ENCODE peak calls at places on chromosomes 7 and 10, in seven cellular contexts. Z is GM12891, S is K562, I is SK-N-SH, Q is HepG2, R is GM12878, V is H1. G is an unnamed sample.

GRCh38 chr10:132066186-132066585 is 440 bp downstream of the JAKMIP3 start:
- DNase-seq in R (no peak), I (no peak), Q (no peak), V (no peak), Z (no peak), S (no peak), G (no peak)

GRCh38 chr7:98826811-98827231 is 43.0 kb downstream of the TMEM130 start:
- DNase-seq in Q (no peak), I (peak), S (no peak), R (no peak), Z (no peak), V (no peak), G (no peak)

GRCh38 chr7:26200113-26200443 is 468 bp downstream of the HNRNPA2B1 start:
- DNase-seq in R (no peak), Z (no peak), S (peak), I (peak), V (no peak), Q (no peak), G (peak)

GRCh38 chr10:110076559-110077318 is 69.0 kb downstream of the ADD3 start:
- DNase-seq in S (peak), Q (peak), R (peak), I (no peak), Z (no peak), V (no peak), G (no peak)

GRCh38 chr7:134826105-134826504 is 46.7 kb downstream of the CALD1 start:
- DNase-seq in I (no peak), V (no peak), S (no peak), Z (no peak), Q (no peak), R (no peak), G (no peak)

GRCh38 chr7:124784879-124785818 is 19.6 kb upstream of the GPR37 start:
- DNase-seq in Q (peak), Z (no peak), R (no peak), I (peak), V (peak), S (peak), G (no peak)

GRCh38 chr7:88224596-88225275 is 4.9 kb upstream of the SRI start:
- DNase-seq in Z (no peak), V (no peak), Q (no peak), I (no peak), R (no peak), S (no peak), G (no peak)

GRCh38 chr7:21945374-21946227 is at the start of gene CDCA7L:
- DNase-seq in V (peak), S (peak), Z (peak), I (peak), R (peak), Q (no peak), G (peak)

GRCh38 chr7:36661135-36661840 is 63.0 kb downstream of the AOAH start:
- DNase-seq in S (no peak), R (no peak), Z (no peak), Q (no peak), V (no peak), I (no peak), G (no peak)

GRCh38 chr10:132202070-132202970 is 15.6 kb downstream of the DPYSL4 start:
- DNase-seq in R (no peak), I (no peak), V (no peak), S (no peak), Q (no peak), Z (no peak), G (no peak)

GRCh38 chr7:83574616-83575015 is 74.3 kb downstream of the SEMA3E start:
- DNase-seq in Q (no peak), S (no peak), I (no peak), Z (no peak), V (no peak), R (no peak), G (no peak)

GRCh38 chr10:95335933-95336699 is 45.3 kb upstream of the PDLIM1 start:
- DNase-seq in I (no peak), Z (no peak), V (no peak), R (no peak), S (no peak), Q (peak), G (no peak)

GRCh38 chr10:122194251-122194650 is 76.8 kb upstream of the BTBD16 start:
- DNase-seq in R (no peak), I (no peak), Q (no peak), S (no peak), Z (no peak), V (no peak), G (no peak)

GRCh38 chr10:88152720-88153119 is 289.3 kb downstream of the PTEN start:
- DNase-seq in Z (peak), V (no peak), Q (no peak), R (peak), I (peak), S (no peak), G (peak)

GRCh38 chr10:68125770-68126169 is 16.5 kb downstream of the MYPN start:
- DNase-seq in R (no peak), I (no peak), Q (no peak), V (no peak), S (no peak), Z (no peak), G (no peak)

GRCh38 chr7:5425507-5426225 is 2.0 kb upstream of the TNRC18 start:
- DNase-seq in R (no peak), S (peak), Z (no peak), Q (peak), I (peak), V (no peak), G (no peak)

GRCh38 chr7:107165341-107165740 is 3.5 kb upstream of the HBP1 start:
- DNase-seq in R (no peak), Q (no peak), Z (no peak), S (peak), I (no peak), V (no peak), G (no peak)

GRCh38 chr10:70193391-70193844 is 23.1 kb upstream of the SAR1A start:
- DNase-seq in S (no peak), Q (no peak), V (no peak), R (no peak), Z (no peak), I (no peak), G (no peak)

GRCh38 chr7:44530990-44531389 is 10.1 kb downstream of the NPC1L1 start:
- DNase-seq in Z (no peak), I (no peak), V (no peak), Q (no peak), R (no peak), S (no peak), G (no peak)

GRCh38 chr10:86524225-86524982 is 2.8 kb upstream of the WAPL start:
- DNase-seq in V (no peak), S (no peak), I (no peak), R (no peak), Z (no peak), Q (no peak), G (no peak)

GRCh38 chr10:90966146-90966545 is 45.3 kb upstream of the ANKRD1 start:
- DNase-seq in S (no peak), Z (no peak), R (no peak), V (no peak), I (no peak), Q (no peak), G (no peak)

GRCh38 chr7:155169498-155170065 is 99.5 kb downstream of the HTR5A start:
- DNase-seq in I (no peak), Z (no peak), R (no peak), Q (no peak), V (no peak), S (no peak), G (no peak)

GRCh38 chr10:99685232-99686041 is 26.1 kb downstream of the ENTPD7 start:
- DNase-seq in Q (no peak), V (no peak), I (no peak), S (peak), Z (no peak), R (peak), G (no peak)

GRCh38 chr10:48800283-48800675 is 115.6 kb downstream of the WDFY4 start:
- DNase-seq in Z (peak), S (peak), I (no peak), V (no peak), R (peak), Q (no peak), G (no peak)

GRCh38 chr7:1364068-1364905 is 95.0 kb downstream of the MICALL2 start:
- DNase-seq in I (no peak), S (no peak), R (no peak), Q (no peak), V (no peak), Z (no peak), G (no peak)

GRCh38 chr7:22338875-22339274 is 18.1 kb downstream of the RAPGEF5 start:
- DNase-seq in Q (no peak), I (no peak), S (no peak), Z (no peak), R (no peak), V (no peak), G (no peak)

GRCh38 chr10:124579003-124579384 is 117.4 kb downstream of the LHPP start:
- DNase-seq in I (no peak), V (no peak), Z (no peak), S (no peak), Q (no peak), R (no peak), G (no peak)

GRCh38 chr7:127346575-127347256 is 45.8 kb downstream of the ZNF800 start:
- DNase-seq in Z (no peak), S (no peak), V (no peak), I (no peak), Q (no peak), R (no peak), G (no peak)

GRCh38 chr7:127350586-127350985 is 41.9 kb downstream of the ZNF800 start:
- DNase-seq in R (no peak), V (no peak), Z (no peak), Q (no peak), S (no peak), I (no peak), G (no peak)

GRCh38 chr7:127348247-127348631 is 44.3 kb downstream of the ZNF800 start:
- DNase-seq in Z (no peak), V (no peak), S (no peak), I (no peak), Q (no peak), R (no peak), G (no peak)

GRCh38 chr7:127347567-127348246 is 44.8 kb downstream of the ZNF800 start:
- DNase-seq in Z (peak), S (peak), I (peak), R (no peak), Q (peak), V (peak), G (peak)

GRCh38 chr7:127349881-127350280 is 42.6 kb downstream of the ZNF800 start:
- DNase-seq in I (no peak), S (no peak), Q (no peak), R (no peak), V (no peak), Z (no peak), G (no peak)
- TF ChIP-seq TAF1 in I (no peak), S (no peak), Q (no peak), R (no peak), V (no peak), Z (no peak), G (no peak)

GRCh38 chr7:100546868-100547800 is 8.1 kb downstream of the AGFG2 start:
- DNase-seq in S (peak), I (no peak), R (no peak), Z (no peak), Q (no peak), V (no peak), G (no peak)
- TF ChIP-seq TAF1 in S (peak), I (no peak), R (no peak), Z (no peak), Q (no peak), V (no peak), G (peak)

GRCh38 chr7:117950601-117951278 is 77.5 kb upstream of the CTTNBP2 start:
- DNase-seq in Q (no peak), S (no peak), I (no peak), R (no peak), V (no peak), Z (no peak), G (no peak)

GRCh38 chr7:117941138-117941810 is 68.0 kb upstream of the CTTNBP2 start:
- DNase-seq in I (no peak), R (no peak), Q (no peak), V (no peak), Z (no peak), S (no peak), G (no peak)

GRCh38 chr7:117949232-117949631 is 76.0 kb upstream of the CTTNBP2 start:
- DNase-seq in I (no peak), S (no peak), R (no peak), Q (no peak), Z (no peak), V (no peak), G (no peak)

GRCh38 chr7:117942780-117943179 is 69.5 kb upstream of the CTTNBP2 start:
- DNase-seq in S (no peak), I (no peak), R (no peak), V (no peak), Q (no peak), Z (no peak), G (no peak)

DNA sequence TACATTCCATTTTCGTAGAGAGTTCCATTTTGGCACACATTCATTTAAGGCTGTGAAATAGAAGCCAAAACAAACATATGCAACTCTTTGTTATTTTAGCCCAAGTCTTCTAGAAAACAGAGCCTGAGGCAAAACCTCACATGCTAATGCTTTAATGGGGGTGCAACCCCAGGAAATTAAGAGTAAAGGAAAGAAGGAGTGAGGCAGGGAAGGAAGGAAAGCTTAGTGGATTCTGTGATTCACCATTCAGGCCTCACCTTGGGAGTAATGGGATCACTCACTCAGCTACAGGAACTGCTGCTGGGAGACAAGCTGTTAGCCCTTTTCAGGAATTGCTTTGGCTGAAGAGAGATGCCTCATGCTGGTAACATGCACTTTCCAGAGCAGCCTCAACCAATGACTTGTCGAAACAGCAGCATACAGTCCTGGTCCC is 73.0 kb upstream of the CTTNBP2 start:
- DNase-seq in Q (no peak), R (no peak), V (no peak), Z (no peak), I (no peak), S (no peak), G (no peak)
- TF ChIP-seq TAF1 in Q (no peak), R (no peak), V (no peak), Z (no peak), I (no peak), S (no peak), G (no peak)

DNA sequence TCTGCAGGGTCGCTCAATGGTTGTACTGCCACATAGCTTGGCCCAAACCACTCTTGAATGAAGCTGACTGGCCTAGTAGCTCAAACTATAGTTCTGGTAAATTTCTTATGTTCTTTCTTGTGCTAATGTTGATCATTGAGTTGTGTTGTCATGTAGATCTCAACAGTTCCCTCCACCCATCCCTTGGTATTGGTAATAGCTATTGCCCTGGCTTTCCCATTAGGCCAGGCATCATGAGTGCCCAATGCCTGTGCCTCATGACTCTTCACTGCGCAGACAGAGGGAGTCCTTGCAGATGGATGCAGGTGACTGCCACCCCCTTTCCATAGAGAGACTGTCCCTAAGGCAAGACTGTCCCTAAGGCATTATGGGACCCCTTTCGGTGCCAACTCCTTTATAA is 988.3 kb downstream of the KCNMA1 start:
- DNase-seq in V (no peak), Z (no peak), R (no peak), S (no peak), I (no peak), Q (no peak), G (no peak)
- TF ChIP-seq TAF1 in V (no peak), Z (no peak), R (no peak), S (no peak), I (no peak), Q (no peak), G (no peak)

G was measured in GM12892.